ENCODE peak calls at places on chromosomes 16 and 17, in four cellular contexts. N, S, V and G are unnamed samples.

GRCh38 chr16:27199747-27200146 is 3.6 kb upstream of the KDM8 start:
- DNase-seq in N (peak; percentile 63), S (no peak), V (peak; percentile 51), G (no peak)

GRCh38 chr17:78599419-78599818 is 22.2 kb upstream of the DNAH17 start:
- DNase-seq in N (peak; percentile 39), S (no peak), V (no peak), G (no peak)

GRCh38 chr17:77436058-77436442 is 295.3 kb downstream of the SEC14L1 start:
- DNase-seq in N (peak; percentile 75), S (no peak), V (no peak), G (no peak)

GRCh38 chr17:38464723-38465419 is 36.6 kb downstream of the ARHGAP23 start:
- DNase-seq in N (peak; percentile 75), S (peak; percentile 94), V (peak; percentile 26), G (peak; percentile 73)

GRCh38 chr17:72123964-72124791 is 3.4 kb downstream of the SOX9 start:
- DNase-seq in N (no peak), S (no peak), V (no peak), G (no peak)

GRCh38 chr17:68451650-68452354 is 5.5 kb downstream of the WIPI1 start:
- DNase-seq in N (no peak), S (no peak), V (no peak), G (peak; percentile 22)

GRCh38 chr16:89720520-89720858 is 209 bp downstream of the VPS9D1 start:
- DNase-seq in N (no peak), S (peak; percentile 86), V (no peak), G (peak; percentile 77)

GRCh38 chr17:77141846-77142449 is 1.2 kb downstream of the SEC14L1 start:
- DNase-seq in N (no peak), S (no peak), V (no peak), G (no peak)

GRCh38 chr17:79830763-79831366 is 8.4 kb downstream of the CBX4 start:
- DNase-seq in N (no peak), S (no peak), V (no peak), G (no peak)

GRCh38 chr17:42017866-42018200 is 594 bp upstream of the DNAJC7 start:
- DNase-seq in N (no peak), S (no peak), V (no peak), G (peak; percentile 63)

GRCh38 chr17:72244942-72245341 is 124.1 kb downstream of the SOX9 start:
- DNase-seq in N (no peak), S (no peak), V (no peak), G (no peak)

GRCh38 chr17:2212328-2212981 is 91.1 kb downstream of the SMG6 start:
- DNase-seq in N (no peak), S (no peak), V (no peak), G (no peak)

GRCh38 chr17:69592692-69593350 is 178.3 kb downstream of the MAP2K6 start:
- DNase-seq in N (no peak), S (no peak), V (no peak), G (no peak)

GRCh38 chr16:77885596-77886295 is 97.4 kb downstream of the VAT1L start:
- DNase-seq in N (no peak), S (no peak), V (no peak), G (no peak)

GRCh38 chr17:2176484-2177175 is 121.7 kb downstream of the HIC1 start:
- DNase-seq in N (no peak), S (no peak), V (no peak), G (no peak)

GRCh38 chr17:19978206-19978802 is 676 bp upstream of the AKAP10 start:
- DNase-seq in N (no peak), S (no peak), V (peak; percentile 54), G (no peak)

GRCh38 chr17:59496178-59496577 is 69.2 kb upstream of the DHX40 start:
- DNase-seq in N (no peak), S (no peak), V (no peak), G (no peak)

GRCh38 chr16:63287411-63287810 is 1251.2 kb upstream of the CDH8 start:
- DNase-seq in N (no peak), S (no peak), V (no peak), G (no peak)

GRCh38 chr16:4064950-4065352 is 51.3 kb downstream of the ADCY9 start:
- DNase-seq in N (no peak), S (no peak), V (no peak), G (no peak)

GRCh38 chr16:84541999-84542876 is 37.8 kb upstream of the MEAK7 start:
- DNase-seq in N (no peak), S (no peak), V (no peak), G (no peak)

GRCh38 chr16:82535262-82535661 is 91.5 kb upstream of the CDH13 start:
- DNase-seq in N (no peak), S (no peak), V (no peak), G (no peak)
- H3K4me3 ChIP-seq in N (no peak overlapping the region), S (no peak overlapping the region), V (no peak overlapping the region), G (no peak overlapping the region)

GRCh38 chr16:83400234-83400633 is 407.5 kb upstream of the HSBP1 start:
- DNase-seq in N (no peak), S (no peak), V (no peak), G (no peak)
- TF ChIP-seq CTCF in N (no peak), S (no peak), V (no peak), G (no peak)

DNA sequence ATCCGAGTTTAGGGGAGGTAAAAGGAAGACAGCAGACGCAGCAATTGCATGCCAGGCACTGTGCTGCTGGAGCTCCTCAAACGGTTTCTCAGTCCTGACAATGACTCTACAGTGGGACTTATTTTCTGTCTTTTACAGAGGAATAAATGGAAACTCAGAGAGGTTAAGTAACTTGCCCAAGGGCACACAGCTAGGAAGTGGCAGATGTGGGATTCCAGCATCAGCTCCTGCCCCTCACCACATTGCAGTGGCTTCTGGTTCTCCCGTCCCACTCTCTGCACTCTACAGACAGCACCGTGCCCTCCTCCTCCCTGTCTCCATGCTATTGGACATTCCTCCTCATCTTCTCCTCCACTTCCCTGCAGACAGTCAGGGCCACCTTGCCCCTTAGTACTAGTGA is 74.2 kb upstream of the KSR1 start:
- DNase-seq in N (no peak), S (no peak), V (no peak), G (no peak)
- H3K4me1 ChIP-seq in N (peaks cover 14% of the 10 kb centered on the region), S (peaks cover 7% of the 10 kb centered on the region), V (no peaks in the 10 kb centered on the region), G (peaks cover 9% of the 10 kb centered on the region)

DNA sequence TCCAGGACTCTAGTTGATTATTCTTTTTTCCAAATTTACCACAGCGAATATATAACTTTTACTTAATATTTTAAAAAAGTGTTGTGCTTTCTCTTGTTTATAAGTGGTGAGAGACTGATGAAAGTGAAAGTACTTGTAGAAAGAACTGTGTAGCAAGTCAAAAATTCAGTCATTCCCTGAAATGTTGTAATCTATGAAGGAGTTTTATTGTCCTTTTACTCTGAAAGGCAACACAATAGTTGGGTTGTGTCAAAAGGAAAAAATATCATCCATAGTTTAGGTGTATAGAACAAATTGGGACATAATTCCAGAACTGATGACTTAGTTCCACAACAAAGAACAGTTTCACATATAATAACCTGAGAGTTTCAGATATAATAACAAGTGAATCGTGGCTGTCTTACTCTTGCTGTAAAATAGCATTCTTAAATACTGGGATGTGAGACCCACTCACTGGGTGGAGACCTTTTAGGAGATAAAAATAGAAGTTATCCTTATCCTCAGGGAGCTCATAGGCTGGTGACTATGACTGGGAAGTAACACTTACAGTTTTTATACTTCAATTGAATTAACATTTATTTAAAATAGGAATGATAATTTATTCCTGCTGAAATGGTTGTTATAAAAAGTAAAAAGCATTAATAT is 20.6 kb downstream of the CYB5B start:
- DNase-seq in N (no peak), S (no peak), V (no peak), G (no peak)
- H3K4me3 ChIP-seq in N (peak overlapping the region; percentile 6), S (peak overlapping the region; percentile 44), V (peak overlapping the region; percentile 1), G (no peak overlapping the region)

DNA sequence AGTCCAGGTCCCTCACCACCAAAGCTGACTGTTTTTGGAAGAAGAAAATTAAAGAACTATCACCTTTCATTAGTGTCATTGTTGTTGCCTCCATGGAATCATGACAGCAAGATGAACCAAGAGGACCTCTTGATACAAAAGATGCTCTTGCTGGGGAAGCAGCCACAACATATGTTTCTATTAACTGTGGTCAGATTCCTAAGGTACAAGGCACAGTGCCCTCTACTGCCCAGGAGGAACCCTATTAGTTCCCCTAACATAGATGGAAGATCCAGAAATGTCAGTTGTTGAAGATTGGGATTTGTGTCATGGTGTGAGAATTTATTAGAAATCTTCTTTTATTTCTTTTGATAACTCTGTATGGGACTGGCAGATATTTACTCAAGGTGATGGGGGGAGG is 188.2 kb upstream of the ANKFN1 start:
- DNase-seq in N (no peak), S (no peak), V (no peak), G (no peak)
- TF ChIP-seq CTCF in N (peak; percentile 31), S (no peak), V (no peak), G (no peak)

DNA sequence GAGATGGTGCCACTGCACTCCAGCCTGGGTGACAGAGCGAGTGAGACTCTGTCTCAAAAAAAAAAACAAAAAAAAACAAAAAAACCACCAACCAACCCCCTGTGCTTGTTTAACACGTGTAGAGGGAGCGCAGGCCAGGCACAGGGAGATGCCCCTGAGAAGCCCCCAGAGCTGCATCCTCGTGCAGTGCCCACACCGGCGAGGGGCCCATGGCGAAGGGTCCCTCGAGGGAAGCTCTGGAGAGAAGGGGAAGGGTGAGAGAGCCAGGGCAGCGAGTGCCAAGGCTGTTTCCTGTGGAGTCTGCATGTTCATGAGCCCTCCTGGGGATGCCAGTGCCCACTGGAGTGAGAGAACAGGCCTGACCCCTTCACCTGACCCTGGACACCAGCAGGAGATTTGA is 47.8 kb upstream of the GSE1 start:
- DNase-seq in N (no peak), S (no peak), V (no peak), G (no peak)
- H3K4me1 ChIP-seq in N (peaks cover 47% of the 10 kb centered on the region), S (peaks cover 64% of the 10 kb centered on the region), V (peaks cover 13% of the 10 kb centered on the region), G (peaks cover 80% of the 10 kb centered on the region)